ENCODE peak calls at places on chromosomes 16 and 17, in ten cellular contexts. L, N, F, K, V, J, U, S, E and Y are unnamed samples. For H3K27me3, the result is how much of the 10 kb centered on the place peaks cover.

GRCh38 chr17:78267257-78268073 is 36.0 kb downstream of the TMEM235 start:
- DNase-seq in N (peak), U (peak), F (no peak), J (no peak), K (no peak), L (no peak), S (no peak), V (no peak), E (no peak), Y (no peak)

GRCh38 chr17:73551756-73552155 is 92.5 kb downstream of the SDK2 start:
- DNase-seq in V (no peak), J (no peak), U (no peak), E (no peak), K (no peak), N (no peak), F (no peak), S (no peak), L (no peak), Y (peak)

GRCh38 chr17:78120971-78121800 is 7.4 kb downstream of the TMC6 start:
- DNase-seq in J (no peak), F (no peak), L (peak), V (peak), U (no peak), N (no peak), S (no peak), E (peak), K (no peak), Y (peak)

GRCh38 chr16:4944333-4945281 is 7.7 kb upstream of the PPL start:
- DNase-seq in N (peak), S (peak), E (no peak), J (no peak), K (no peak), U (peak), L (no peak), F (peak), V (peak), Y (no peak)

GRCh38 chr17:917391-917811 is 62.2 kb downstream of the NXN start:
- DNase-seq in L (no peak), N (no peak), E (no peak), K (no peak), U (no peak), S (no peak), J (no peak), V (peak), F (no peak), Y (no peak)

GRCh38 chr16:30473231-30474061 is 904 bp downstream of the ITGAL start:
- DNase-seq in V (peak), L (peak), N (peak), J (no peak), S (no peak), F (no peak), K (no peak), U (no peak), E (no peak), Y (peak)

GRCh38 chr16:23500866-23501234 is 9.4 kb downstream of the GGA2 start:
- DNase-seq in U (no peak), V (no peak), N (no peak), L (no peak), F (no peak), J (no peak), K (no peak), E (no peak), S (no peak), Y (no peak)

GRCh38 chr17:43211480-43212402 is at the start of gene TMEM106A:
- DNase-seq in E (peak), F (peak), K (peak), V (peak), J (peak), S (peak), U (no peak), N (peak), L (peak), Y (peak)

GRCh38 chr17:75178453-75178852 is 4.3 kb downstream of the SUMO2 start:
- DNase-seq in S (no peak), N (no peak), F (no peak), U (no peak), L (no peak), E (peak), J (no peak), K (no peak), V (no peak), Y (no peak)

GRCh38 chr16:67858448-67858993 is 11.0 kb upstream of the CENPT start:
- DNase-seq in U (no peak), S (no peak), L (no peak), E (no peak), V (no peak), K (no peak), J (no peak), F (no peak), N (no peak), Y (no peak)

GRCh38 chr16:85754403-85754802 is 3.5 kb upstream of the C16orf74 start:
- DNase-seq in J (no peak), U (no peak), S (no peak), N (no peak), K (no peak), E (no peak), L (no peak), V (no peak), F (no peak), Y (no peak)

GRCh38 chr16:25157476-25157875 is 45.9 kb downstream of the LCMT1 start:
- DNase-seq in J (no peak), N (no peak), E (no peak), K (no peak), F (no peak), S (no peak), U (no peak), V (no peak), L (no peak), Y (no peak)

GRCh38 chr17:32875904-32876413 is 965 bp downstream of the MYO1D start:
- DNase-seq in E (no peak), N (no peak), L (no peak), S (peak), J (no peak), U (no peak), V (no peak), F (no peak), K (no peak), Y (no peak)

GRCh38 chr16:70476272-70477020 is 22.1 kb downstream of the FCSK start:
- DNase-seq in V (no peak), L (no peak), J (no peak), E (no peak), K (no peak), N (no peak), F (no peak), S (peak), U (peak), Y (no peak)

GRCh38 chr16:64196444-64196843 is 925.4 kb downstream of the CDH11 start:
- DNase-seq in V (no peak), S (peak), K (no peak), E (no peak), J (no peak), U (no peak), F (no peak), L (no peak), N (no peak), Y (no peak)

GRCh38 chr17:48577946-48578615 is at the start of gene HOXB4:
- DNase-seq in J (no peak), E (no peak), U (no peak), L (peak), V (peak), K (peak), F (no peak), N (no peak), S (peak), Y (peak)

GRCh38 chr16:3457434-3458252 is 14.2 kb downstream of the NAA60 start:
- DNase-seq in N (peak), V (peak), K (peak), U (peak), J (peak), F (peak), S (peak), E (peak), L (peak), Y (peak)

GRCh38 chr17:82399030-82399429 is 19.1 kb upstream of the HEXD start:
- DNase-seq in L (no peak), S (peak), U (peak), V (peak), E (no peak), F (no peak), N (no peak), K (no peak), J (no peak), Y (no peak)

GRCh38 chr17:41800601-41801373 is 11.0 kb downstream of the P3H4 start:
- DNase-seq in K (no peak), J (no peak), F (no peak), U (peak), N (peak), L (no peak), S (peak), V (peak), E (no peak), Y (peak)

GRCh38 chr16:89633064-89633631 is 19.7 kb downstream of the DPEP1 start:
- DNase-seq in S (peak), J (no peak), U (peak), E (no peak), K (no peak), N (no peak), L (no peak), V (no peak), F (no peak), Y (no peak)

GRCh38 chr17:56935461-56935860 is 21.6 kb upstream of the TRIM25 start:
- DNase-seq in V (no peak), U (no peak), E (no peak), J (no peak), S (no peak), N (no peak), K (no peak), F (no peak), L (no peak), Y (no peak)

GRCh38 chr16:16150117-16150877 is 73.0 kb downstream of the ABCC6 start:
- DNase-seq in N (no peak), E (no peak), K (no peak), U (peak), L (no peak), F (no peak), J (no peak), S (peak), V (no peak), Y (no peak)

GRCh38 chr17:73301359-73301758 is 10.4 kb downstream of the CDC42EP4 start:
- DNase-seq in S (no peak), U (no peak), F (no peak), L (no peak), V (no peak), K (no peak), E (no peak), J (no peak), N (no peak), Y (no peak)

GRCh38 chr17:39057807-39058206 is 90.6 kb upstream of the FBXO47 start:
- DNase-seq in U (no peak), E (no peak), J (no peak), N (no peak), V (no peak), S (no peak), F (no peak), K (no peak), L (no peak), Y (no peak)
- H3K4me3 ChIP-seq in U (peak), E (no peak), J (peak), N (no peak), V (no peak), S (no peak), F (peak), K (peak), L (no peak), Y (no peak)

DNA sequence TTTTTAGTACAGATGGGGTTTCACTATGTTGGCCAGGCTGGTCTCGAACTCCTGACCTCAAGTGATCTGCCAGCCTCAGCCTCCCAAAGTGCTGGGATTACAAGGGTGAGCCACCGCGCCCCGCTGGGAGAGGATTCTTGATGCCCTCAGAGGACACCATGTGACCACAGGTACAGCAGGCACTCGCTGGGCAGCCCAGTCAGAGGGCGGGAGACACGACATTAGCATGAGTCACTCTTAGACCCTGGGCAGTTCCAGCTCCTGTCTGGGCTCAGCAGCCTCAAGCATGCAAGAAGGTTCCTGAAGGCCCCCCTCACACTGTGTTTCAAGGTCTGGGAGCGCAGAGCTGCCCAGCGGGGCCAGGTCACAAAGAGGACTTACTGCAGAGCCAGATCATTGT is 11.9 kb downstream of the STAC2 start:
- DNase-seq in F (no peak), U (no peak), K (no peak), N (peak), J (no peak), V (no peak), L (no peak), E (no peak), S (no peak), Y (no peak)
- H3K27me3 ChIP-seq in F (under half), U (under half), K (under half), N (under half), J (under half), V (half or more), L (under half), E (under half), S (under half), Y (under half)

GRCh38 chr17:28895794-28896447 is 1.6 kb downstream of the FLOT2 start:
- DNase-seq in E (no peak), K (no peak), L (no peak), F (no peak), V (no peak), S (no peak), U (no peak), J (no peak), N (peak), Y (no peak)

GRCh38 chr17:28896884-28897768 is at the start of gene FLOT2:
- DNase-seq in J (no peak), U (peak), L (peak), N (peak), E (peak), F (no peak), K (peak), S (peak), V (peak), Y (peak)

GRCh38 chr17:28897769-28898259 is 281 bp upstream of the FLOT2 start:
- DNase-seq in L (peak), E (no peak), F (no peak), N (no peak), S (no peak), U (no peak), K (no peak), V (no peak), J (no peak), Y (no peak)

GRCh38 chr17:28898261-28898955 is 875 bp upstream of the FLOT2 start:
- DNase-seq in E (no peak), V (no peak), S (no peak), L (no peak), K (no peak), J (no peak), F (no peak), U (no peak), N (peak), Y (no peak)

GRCh38 chr17:28896491-28896883 is 1.0 kb downstream of the FLOT2 start:
- DNase-seq in S (no peak), L (no peak), J (no peak), F (no peak), V (no peak), E (no peak), K (no peak), N (no peak), U (peak), Y (no peak)
- H3K4me3 ChIP-seq in S (peak), L (peak), J (peak), F (peak), V (peak), E (no peak), K (peak), N (peak), U (peak), Y (peak)

DNA sequence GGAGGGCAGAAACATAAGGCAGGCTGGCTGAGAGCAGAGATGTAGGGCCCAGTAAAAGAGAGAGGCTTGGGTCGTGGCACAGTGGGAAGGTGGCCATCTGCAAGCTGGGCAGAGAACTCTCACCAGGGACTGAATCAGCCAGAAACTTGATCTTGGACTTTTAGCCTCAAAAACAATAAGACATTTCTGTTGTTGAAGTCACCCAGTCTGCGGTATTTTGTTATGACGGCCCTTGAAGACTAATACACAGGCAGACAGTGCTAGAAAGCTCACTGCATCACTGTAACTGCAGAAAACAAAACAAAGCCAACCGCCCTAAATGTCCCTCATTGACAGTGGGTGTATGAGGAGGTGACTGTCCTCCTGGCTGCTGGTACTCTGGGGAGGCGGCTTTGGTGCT is 3.9 kb upstream of the JPH3 start:
- DNase-seq in L (no peak), V (no peak), S (no peak), N (no peak), F (no peak), U (no peak), K (no peak), J (no peak), E (no peak), Y (no peak)
- H3K27me3 ChIP-seq in L (under half), V (half or more), S (under half), N (under half), F (under half), U (half or more), K (under half), J (under half), E (under half), Y (under half)

GRCh38 chr17:68495081-68495480 is 17.1 kb upstream of the PRKAR1A start:
- DNase-seq in U (no peak), L (no peak), N (no peak), S (no peak), V (no peak), K (no peak), E (no peak), F (no peak), J (no peak), Y (no peak)

GRCh38 chr17:68489919-68490318 is 22.3 kb upstream of the PRKAR1A start:
- DNase-seq in F (no peak), E (no peak), S (no peak), J (no peak), N (no peak), V (no peak), U (no peak), L (no peak), K (no peak), Y (no peak)

GRCh38 chr17:68491864-68492263 is 20.4 kb upstream of the PRKAR1A start:
- DNase-seq in K (no peak), J (no peak), U (no peak), N (peak), L (no peak), V (no peak), F (no peak), E (no peak), S (no peak), Y (no peak)

DNA sequence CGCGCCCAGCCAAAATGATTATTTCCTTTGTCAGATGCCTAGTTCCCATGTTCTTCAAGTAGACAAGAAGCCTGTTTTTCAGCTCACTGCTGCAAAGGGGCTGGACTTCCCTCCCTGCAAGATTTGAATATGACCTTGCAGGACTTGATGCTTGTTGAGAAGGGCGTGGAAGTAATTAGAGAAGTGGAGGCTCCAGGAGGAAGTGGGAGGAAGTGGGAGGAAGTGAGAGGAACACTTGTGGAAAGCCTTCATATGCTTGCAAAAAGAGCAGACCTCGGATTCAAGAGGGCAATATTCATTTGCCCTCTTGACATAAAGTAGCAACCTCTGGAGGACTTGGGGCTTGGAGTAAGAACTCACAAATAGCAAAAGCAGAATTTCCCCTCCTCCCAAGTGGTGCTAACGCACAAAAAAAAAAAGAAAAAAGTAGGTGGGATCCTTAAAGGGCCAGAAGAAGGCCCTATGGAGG is 20.8 kb upstream of the PRKAR1A start:
- DNase-seq in S (no peak), J (no peak), L (no peak), E (no peak), F (no peak), V (no peak), K (no peak), N (no peak), U (no peak), Y (no peak)
- H3K4me3 ChIP-seq in S (no peak), J (peak), L (no peak), E (no peak), F (no peak), V (no peak), K (no peak), N (peak), U (no peak), Y (no peak)